ENCODE peak calls at places on chromosomes 12 and 14, in four cellular contexts. B, X, R and H are unnamed samples.

GRCh38 chr14:59248170-59248569 is 59.7 kb downstream of the DAAM1 start:
- DNase-seq in B (no peak), X (no peak), R (no peak), H (no peak)

GRCh38 chr12:126895946-126896520 is 1370.9 kb upstream of the TMEM132C start:
- DNase-seq in B (no peak), X (no peak), R (no peak), H (no peak)

GRCh38 chr14:21308479-21309237 is 28.8 kb downstream of the RPGRIP1 start:
- DNase-seq in B (peak; percentile 92), X (peak; percentile 88), R (peak; percentile 100), H (peak; percentile 92)

GRCh38 chr12:103677341-103677740 is 90.3 kb downstream of the STAB2 start:
- DNase-seq in B (no peak), X (no peak), R (no peak), H (no peak)

GRCh38 chr12:618626-619025 is 44.6 kb downstream of the NINJ2 start:
- DNase-seq in B (no peak), X (no peak), R (no peak), H (no peak)

GRCh38 chr12:230925-231671 is 17.1 kb upstream of the SLC6A12 start:
- DNase-seq in B (no peak), X (no peak), R (no peak), H (no peak)

GRCh38 chr14:53793790-53794560 is 162.7 kb downstream of the BMP4 start:
- DNase-seq in B (no peak), X (no peak), R (peak; percentile 40), H (no peak)

GRCh38 chr14:20346713-20347112 is 3.3 kb downstream of the PARP2 start:
- DNase-seq in B (no peak), X (no peak), R (no peak), H (no peak)

GRCh38 chr12:91685917-91686316 is 459.7 kb downstream of the BTG1 start:
- DNase-seq in B (no peak), X (no peak), R (no peak), H (no peak)

GRCh38 chr12:108596854-108597558 is 878 bp downstream of the TMEM119 start:
- DNase-seq in B (no peak), X (no peak), R (no peak), H (no peak)

GRCh38 chr14:93978735-93979134 is 2.4 kb upstream of the ASB2 start:
- DNase-seq in B (no peak), X (no peak), R (no peak), H (no peak)

GRCh38 chr14:93981874-93982683 is 5.7 kb upstream of the ASB2 start:
- DNase-seq in B (no peak), X (no peak), R (no peak), H (no peak)

GRCh38 chr14:93982684-93983007 is 6.3 kb upstream of the ASB2 start:
- DNase-seq in B (no peak), X (no peak), R (no peak), H (no peak)

GRCh38 chr14:93981316-93981715 is 4.9 kb upstream of the ASB2 start:
- DNase-seq in B (no peak), X (no peak), R (no peak), H (no peak)

DNA sequence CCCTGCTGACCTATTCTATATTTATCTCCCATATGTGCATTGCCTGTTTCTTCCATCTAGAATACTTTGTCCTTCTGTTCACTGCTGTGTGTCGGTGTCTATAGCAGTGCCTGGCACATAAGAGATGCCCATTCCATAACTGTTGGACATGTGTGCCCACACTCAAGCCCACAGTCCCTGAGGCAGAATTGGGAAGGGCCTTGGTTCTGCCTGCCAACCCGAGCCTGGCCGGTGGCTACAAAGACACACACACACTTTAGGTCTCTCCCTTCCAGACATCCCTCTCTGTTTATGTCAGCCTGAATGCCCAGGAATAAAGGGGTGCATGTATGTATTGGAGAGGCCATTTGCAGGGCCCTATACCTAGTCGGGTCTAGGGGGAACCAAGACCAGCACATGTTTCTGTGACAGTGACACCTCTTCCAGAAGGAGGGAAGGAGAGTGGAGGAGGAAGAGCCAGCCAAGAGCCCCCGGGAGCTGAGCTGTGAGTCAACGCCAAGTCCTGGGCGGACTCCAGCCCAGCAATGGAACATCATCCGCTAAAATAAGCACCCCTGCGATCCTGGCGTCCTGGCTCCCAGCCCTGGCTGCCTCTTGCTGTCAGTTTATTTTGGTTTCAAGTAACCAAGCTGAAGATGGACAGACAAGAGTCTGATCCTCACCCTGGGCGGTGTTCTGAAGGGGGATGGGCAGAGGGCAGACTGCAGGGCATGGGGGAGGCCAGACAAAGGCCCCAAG is 4.3 kb upstream of the ASB2 start:
- DNase-seq in B (no peak), X (no peak), R (no peak), H (no peak)
- TF ChIP-seq SUZ12 in B (no peak), X (no peak), R (no peak), H (no peak)

GRCh38 chr12:110252716-110253115 is 28.3 kb upstream of the ATP2A2 start:
- DNase-seq in B (no peak), X (no peak), R (no peak), H (no peak)
- H3K9ac ChIP-seq in B (no peak overlapping the region), X (no peak overlapping the region), R (no peak overlapping the region), H (no peak overlapping the region)

GRCh38 chr12:125381373-125381772 is 316.1 kb downstream of the AACS start:
- DNase-seq in B (no peak), X (no peak), R (no peak), H (no peak)

GRCh38 chr12:125386652-125387051 is 321.4 kb downstream of the AACS start:
- DNase-seq in B (no peak), X (no peak), R (no peak), H (no peak)

GRCh38 chr12:125377093-125377492 is 311.9 kb downstream of the AACS start:
- DNase-seq in B (no peak), X (no peak), R (no peak), H (no peak)

GRCh38 chr12:125387206-125387605 is 322.0 kb downstream of the AACS start:
- DNase-seq in B (no peak), X (no peak), R (peak; percentile 76), H (no peak)

DNA sequence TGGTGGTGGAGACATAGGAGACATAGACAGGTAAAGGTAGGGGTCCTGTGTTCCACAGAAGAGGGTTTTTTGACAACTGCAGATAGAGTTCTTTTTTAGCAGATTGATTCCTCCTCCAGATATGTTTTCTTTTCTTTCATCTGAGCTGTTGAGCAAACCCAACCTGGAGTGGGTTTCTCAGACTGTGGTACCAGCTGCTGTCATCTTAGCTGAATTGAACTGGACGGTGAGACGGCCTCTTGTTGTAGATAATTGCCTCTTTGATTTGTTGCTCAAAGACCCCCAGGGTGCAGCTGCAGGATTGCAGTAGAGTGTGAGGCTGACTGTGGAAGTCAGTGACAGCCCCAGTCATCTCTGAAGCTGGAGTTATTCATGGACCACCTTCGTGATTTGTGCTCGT is 317.7 kb downstream of the AACS start:
- DNase-seq in B (no peak), X (no peak), R (no peak), H (no peak)
- H3K4me1 ChIP-seq in B (no peaks in the 10 kb centered on the region), X (no peaks in the 10 kb centered on the region), R (peaks cover 27% of the 10 kb centered on the region), H (no peaks in the 10 kb centered on the region)

GRCh38 chr14:41606249-41607118 is at the start of gene LRFN5:
- DNase-seq in B (no peak), X (no peak), R (no peak), H (no peak)

GRCh38 chr14:41605550-41606248 is 977 bp upstream of the LRFN5 start:
- DNase-seq in B (no peak), X (no peak), R (no peak), H (no peak)

GRCh38 chr14:41604793-41605534 is 1.7 kb upstream of the LRFN5 start:
- DNase-seq in B (no peak), X (no peak), R (no peak), H (peak; percentile 76)

GRCh38 chr14:41607966-41608663 is 1.4 kb downstream of the LRFN5 start:
- DNase-seq in B (no peak), X (no peak), R (no peak), H (no peak)

DNA sequence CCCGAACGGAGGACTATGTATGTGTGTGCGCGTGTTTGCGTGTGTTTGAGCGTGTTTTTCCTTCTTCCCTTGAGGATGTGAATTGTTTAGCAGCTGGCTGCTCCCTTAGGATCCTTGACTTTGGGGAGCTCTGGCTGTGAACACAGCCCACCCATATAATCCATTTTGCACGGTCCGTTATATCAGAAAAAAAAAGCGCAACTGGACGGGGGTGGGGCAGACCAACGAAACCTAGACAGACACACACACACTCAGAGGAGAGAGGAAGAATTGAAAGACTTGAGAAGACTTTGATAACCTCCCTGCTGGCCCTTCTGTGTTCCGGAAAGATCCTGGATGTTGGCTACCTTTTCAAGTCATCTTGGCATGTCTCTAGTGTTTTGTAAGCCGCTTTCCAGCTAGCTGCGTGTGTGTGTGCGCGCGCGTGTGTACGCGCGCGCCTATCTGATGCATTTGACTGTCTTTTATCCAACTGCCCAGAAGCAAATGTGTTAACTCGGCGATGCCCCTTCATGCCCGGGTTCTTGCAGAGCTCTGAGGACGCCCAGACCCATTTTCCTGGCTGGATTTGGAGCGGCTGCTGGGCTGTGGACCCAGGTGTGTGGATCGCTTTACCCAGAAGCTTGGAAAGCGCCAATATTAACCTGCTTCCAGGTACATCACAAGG is 576 bp downstream of the LRFN5 start:
- DNase-seq in B (no peak), X (no peak), R (no peak), H (no peak)
- TF ChIP-seq SUZ12 in B (no peak), X (no peak), R (no peak), H (no peak)

GRCh38 chr14:104096751-104097700 is 11.5 kb downstream of the ASPG start:
- DNase-seq in B (no peak), X (no peak), R (no peak), H (no peak)
- H3K9ac ChIP-seq in B (no peak overlapping the region), X (no peak overlapping the region), R (no peak overlapping the region), H (no peak overlapping the region)

DNA sequence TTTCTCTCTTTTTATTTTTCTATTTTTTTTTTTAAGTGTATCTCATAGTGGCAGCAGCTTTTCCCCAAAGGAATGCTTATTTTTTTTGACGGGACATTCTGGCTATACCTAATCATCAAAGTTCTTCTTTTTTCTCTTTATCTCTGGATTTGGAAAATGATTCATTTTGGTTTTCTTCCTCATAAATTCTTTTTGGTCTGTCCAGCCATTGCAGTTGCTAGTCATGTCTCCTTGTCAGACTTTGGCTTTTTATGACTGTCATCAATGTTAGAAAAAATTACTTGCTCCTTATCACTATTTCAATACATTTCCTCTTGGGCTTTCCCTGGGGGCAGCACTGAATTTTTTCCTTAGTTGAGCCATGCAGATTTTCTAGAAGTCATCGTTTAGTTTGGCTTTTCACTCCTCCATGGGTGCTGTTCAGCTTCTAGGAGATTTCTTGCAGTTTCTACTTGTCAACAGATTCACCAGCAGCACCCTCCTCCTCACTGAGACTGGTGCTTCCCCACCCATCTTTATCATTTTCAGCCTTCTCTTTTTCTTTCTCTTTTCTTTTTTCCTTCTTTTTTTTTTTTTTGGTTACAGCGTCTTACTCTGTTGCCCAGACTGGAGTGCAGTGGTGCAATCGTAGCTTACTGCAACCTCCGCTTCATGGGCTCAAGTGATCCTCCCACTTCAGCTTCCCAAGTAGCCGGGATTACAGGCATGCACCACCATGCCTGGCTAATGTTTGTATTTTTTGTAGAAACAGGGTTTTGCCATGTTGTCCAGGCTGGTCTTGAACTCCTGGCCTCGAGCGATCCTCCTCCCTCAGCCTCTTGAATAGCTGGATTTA is 5.2 kb downstream of the ADIPOR2 start:
- DNase-seq in B (no peak), X (no peak), R (no peak), H (no peak)
- H3K4me1 ChIP-seq in B (no peaks in the 10 kb centered on the region), X (no peaks in the 10 kb centered on the region), R (peaks cover 85% of the 10 kb centered on the region), H (no peaks in the 10 kb centered on the region)